ENCODE peak calls at places on chromosome 10, in seven cellular contexts. N is cardiac muscle cell; B is smooth muscle cell of the brain vasculature; E is stimulated activated CD4-positive, alpha-beta T cell treated with anti-CD3 and anti-CD28 coated beads, Interleukin-12 subunit alpha, Interleukin-12 subunit beta, amount 100 ng/mL, for 48 hours; H is H4; V is M059J; Z is osteocyte. C is an unnamed sample.
A peak's percentile ranks its signal among the peaks of the same experiment; 100 is the strongest.

GRCh38 chr10:107341281-107341680 is 176.8 kb upstream of the SORCS1 start:
- DNase-seq in N (no peak), B (no peak), E (no peak), H (no peak), V (peak; percentile 1), Z (no peak), C (no peak)

GRCh38 chr10:43045631-43046287 is 31.1 kb upstream of the RET start:
- DNase-seq in N (no peak), B (no peak), E (no peak), H (no peak), V (no peak), Z (no peak), C (no peak)

GRCh38 chr10:131728829-131729228 is 172.0 kb upstream of the PPP2R2D start:
- DNase-seq in N (no peak), B (no peak), E (no peak), H (no peak), V (no peak), Z (no peak), C (no peak)

GRCh38 chr10:71349401-71349800 is 30.3 kb downstream of the SLC29A3 start:
- DNase-seq in N (no peak), B (no peak), E (no peak), H (peak; percentile 62), V (peak; percentile 75), Z (no peak), C (no peak)

GRCh38 chr10:6247041-6247712 is 44.4 kb downstream of the PFKFB3 start:
- DNase-seq in N (no peak), B (no peak), E (no peak), H (no peak), V (no peak), Z (no peak), C (no peak)

GRCh38 chr10:23694446-23694920 is 255.6 kb downstream of the OTUD1 start:
- DNase-seq in N (peak; percentile 22), B (no peak), E (no peak), H (no peak), V (no peak), Z (no peak), C (no peak)

GRCh38 chr10:17547026-17547425 is 70.1 kb downstream of the HACD1 start:
- DNase-seq in N (no peak), B (no peak), E (no peak), H (no peak), V (no peak), Z (no peak), C (no peak)

GRCh38 chr10:61662794-61663259 is at the start of gene CABCOCO1:
- DNase-seq in N (peak; percentile 87), B (no peak), E (no peak), H (peak; percentile 68), V (peak; percentile 80), Z (peak; percentile 89), C (no peak)

GRCh38 chr10:73876566-73876965 is 2.2 kb upstream of the CAMK2G start:
- DNase-seq in N (no peak), B (no peak), E (no peak), H (no peak), V (peak; percentile 18), Z (no peak), C (no peak)

GRCh38 chr10:118621304-118621942 is 26.0 kb upstream of the PRLHR start:
- DNase-seq in N (no peak), B (no peak), E (peak; percentile 5), H (no peak), V (peak; percentile 36), Z (no peak), C (no peak)

GRCh38 chr10:95309958-95310357 is 19.2 kb upstream of the PDLIM1 start:
- DNase-seq in N (no peak), B (no peak), E (no peak), H (no peak), V (no peak), Z (no peak), C (no peak)

GRCh38 chr10:24871006-24871405 is 81.4 kb downstream of the PRTFDC1 start:
- DNase-seq in N (no peak), B (no peak), E (no peak), H (no peak), V (no peak), Z (no peak), C (no peak)

GRCh38 chr10:75276029-75276872 is 40.5 kb upstream of the COMTD1 start:
- DNase-seq in N (no peak), B (no peak), E (no peak), H (no peak), V (no peak), Z (no peak), C (no peak)

GRCh38 chr10:109250144-109250543 is 673.2 kb downstream of the XPNPEP1 start:
- DNase-seq in N (no peak), B (no peak), E (no peak), H (no peak), V (no peak), Z (no peak), C (no peak)